ENCODE peak calls at places on chromosomes 2 and 18, in ten cellular contexts. C is foreskin fibroblast, P is endodermal cell, U is psoas muscle, K is fibroblast of the aortic adventitia, X is uterus, S is HFF-Myc, M is brain microvascular endothelial cell, H is H7, N is ascending aorta. O is an unnamed sample.

GRCh38 chr2:177393381-177393780 is 808 bp downstream of the AGPS start:
- DNase-seq in C (peak; percentile 22), P (peak; percentile 50), U (no peak), K (peak; percentile 28), X (no peak), S (no peak), M (peak; percentile 14), H (peak; percentile 10), N (no peak), O (peak; percentile 45)

GRCh38 chr2:178874529-178875240 is 67.5 kb upstream of the TTN start:
- DNase-seq in C (no peak), P (no peak), U (no peak), K (peak; percentile 66), X (no peak), S (no peak), M (no peak), H (no peak), N (no peak), O (no peak)

GRCh38 chr2:239819974-239820555 is 205.1 kb downstream of the NDUFA10 start:
- DNase-seq in C (no peak), P (peak; percentile 21), U (no peak), K (peak; percentile 1), X (no peak), S (no peak), M (peak; percentile 50), H (no peak), N (peak; percentile 64), O (no peak)

GRCh38 chr18:70329076-70329475 is 40.2 kb downstream of the SOCS6 start:
- DNase-seq in C (no peak), P (no peak), U (no peak), K (peak; percentile 45), X (no peak), S (no peak), M (no peak), H (no peak), N (no peak), O (no peak)

GRCh38 chr2:40435426-40436092 is 16.3 kb downstream of the SLC8A1 start:
- DNase-seq in C (no peak), P (no peak), U (no peak), K (no peak), X (no peak), S (no peak), M (no peak), H (no peak), N (no peak), O (no peak)

GRCh38 chr18:42578781-42579180 is 536.7 kb downstream of the RIT2 start:
- DNase-seq in C (no peak), P (no peak), U (no peak), K (peak; percentile 78), X (no peak), S (no peak), M (peak; percentile 22), H (no peak), N (no peak), O (no peak)

GRCh38 chr2:190511104-190511503 is 23.4 kb downstream of the NEMP2 start:
- DNase-seq in C (peak; percentile 65), P (no peak), U (no peak), K (peak; percentile 74), X (no peak), S (no peak), M (no peak), H (no peak), N (no peak), O (no peak)

GRCh38 chr2:60530228-60530627 is 23.2 kb downstream of the BCL11A start:
- DNase-seq in C (no peak), P (no peak), U (no peak), K (no peak), X (no peak), S (no peak), M (no peak), H (no peak), N (no peak), O (peak; percentile 78)

GRCh38 chr2:204505946-204506345 is 39.3 kb upstream of the PARD3B start:
- DNase-seq in C (peak; percentile 75), P (no peak), U (no peak), K (peak; percentile 75), X (no peak), S (no peak), M (peak; percentile 58), H (no peak), N (no peak), O (no peak)

GRCh38 chr2:190443778-190444481 is 35.8 kb downstream of the MFSD6 start:
- DNase-seq in C (peak; percentile 68), P (no peak), U (no peak), K (peak; percentile 69), X (no peak), S (no peak), M (no peak), H (no peak), N (no peak), O (peak; percentile 50)

GRCh38 chr18:63831080-63831788 is 56.0 kb downstream of the SERPINB7 start:
- DNase-seq in C (peak; percentile 51), P (no peak), U (no peak), K (no peak), X (no peak), S (no peak), M (peak; percentile 75), H (no peak), N (no peak), O (no peak)

GRCh38 chr2:182868423-182868822 is 2.0 kb upstream of the FRZB start:
- DNase-seq in C (no peak), P (no peak), U (no peak), K (no peak), X (no peak), S (no peak), M (no peak), H (no peak), N (no peak), O (peak; percentile 35)

GRCh38 chr2:37366773-37367172 is 22.3 kb downstream of the QPCT start:
- DNase-seq in C (no peak), P (peak; percentile 30), U (no peak), K (no peak), X (no peak), S (no peak), M (no peak), H (no peak), N (no peak), O (no peak)

DNA sequence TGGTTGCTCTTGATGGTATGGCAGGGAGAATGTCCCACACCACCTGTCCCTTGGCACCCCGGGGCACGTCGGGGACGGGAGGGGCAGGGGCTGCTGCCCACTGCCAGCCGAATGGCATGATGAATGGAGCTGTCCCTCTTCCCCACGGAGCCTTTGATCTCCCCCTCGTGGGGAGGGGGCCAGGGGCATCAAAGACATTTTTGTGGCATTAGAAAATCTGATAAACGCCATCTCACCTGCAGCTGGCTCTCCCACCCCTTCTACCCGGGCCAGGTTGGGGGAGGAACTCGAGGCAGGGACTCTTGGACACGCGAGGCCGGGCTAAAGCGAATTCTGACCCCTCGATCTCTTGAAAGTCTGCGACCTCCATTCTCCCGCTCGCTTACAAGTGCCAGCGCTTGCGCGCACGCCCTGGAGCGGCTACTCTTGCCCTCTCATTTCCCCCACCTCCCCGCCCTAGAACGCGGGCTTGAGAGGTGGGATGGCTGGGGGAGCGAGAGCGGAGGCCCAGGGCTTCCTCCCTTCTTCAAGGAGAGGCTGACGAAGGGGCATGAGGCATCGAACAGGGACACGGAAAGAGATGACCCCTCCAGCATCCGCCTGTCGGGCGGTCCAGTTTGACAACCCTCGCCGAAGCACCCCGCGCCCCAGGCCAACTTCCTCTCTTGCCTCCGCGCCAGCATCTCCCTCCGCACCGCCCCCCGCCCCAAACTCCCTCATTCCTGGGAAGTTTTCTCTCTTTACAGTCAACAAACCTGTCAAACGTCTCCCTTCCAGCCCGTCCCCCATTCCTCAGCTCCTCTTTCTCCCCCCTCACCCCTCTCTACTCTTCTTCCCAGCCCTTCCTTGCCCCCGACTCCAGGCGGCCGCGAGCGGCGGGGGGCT is 692 bp upstream of the WNT6 start:
- DNase-seq in C (no peak), P (peak; percentile 81), U (peak; percentile 42), K (no peak), X (no peak), S (no peak), M (no peak), H (peak; percentile 74), N (no peak), O (no peak)
- H3K4me3 ChIP-seq in C (no peak overlapping the region), P (no peak overlapping the region), U (peak overlapping the region; percentile 52), K (no peak overlapping the region), X (peak overlapping the region; percentile 32), S (no peak overlapping the region), M (no peak overlapping the region), H (peak overlapping the region; percentile 7), N (peak overlapping the region; percentile 45), O (no peak overlapping the region)

GRCh38 chr2:12787891-12788783 is 71.4 kb downstream of the TRIB2 start:
- DNase-seq in C (peak; percentile 92), P (no peak), U (no peak), K (peak; percentile 98), X (peak; percentile 27), S (peak; percentile 89), M (peak; percentile 64), H (no peak), N (no peak), O (no peak)
- H3K4me3 ChIP-seq in C (no peak overlapping the region), P (no peak overlapping the region), U (no peak overlapping the region), K (peak overlapping the region; percentile 42), X (no peak overlapping the region), S (no peak overlapping the region), M (peak overlapping the region; percentile 26), H (no peak overlapping the region), N (no peak overlapping the region), O (no peak overlapping the region)

DNA sequence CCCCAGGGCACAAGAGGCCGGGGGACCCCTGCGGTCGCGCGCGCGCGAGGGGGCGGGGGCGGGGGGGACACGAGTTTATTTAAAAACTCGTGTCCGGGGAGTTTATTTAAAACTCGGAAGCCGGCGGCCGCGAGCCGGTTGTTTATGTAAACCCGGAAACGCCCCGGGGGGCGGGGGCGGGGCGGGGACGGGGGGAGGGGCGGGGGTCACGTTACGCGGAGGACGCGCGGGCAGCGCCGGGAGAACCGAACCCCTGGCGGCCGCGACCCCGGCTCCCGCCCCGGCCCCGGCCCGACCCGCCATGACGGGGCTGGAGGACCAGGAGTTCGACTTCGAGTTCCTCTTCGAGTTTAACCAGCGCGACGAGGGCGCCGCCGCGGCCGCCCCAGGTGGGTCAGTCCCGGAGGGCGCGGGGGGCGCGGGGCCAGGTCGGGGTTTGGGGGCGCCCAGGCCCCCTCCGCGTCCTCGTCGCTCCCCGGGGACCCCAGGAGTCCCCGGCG is 4.4 kb downstream of the NFATC1 start:
- DNase-seq in C (peak; percentile 61), P (peak; percentile 86), U (peak; percentile 82), K (peak; percentile 20), X (peak; percentile 67), S (no peak), M (no peak), H (peak; percentile 92), N (peak; percentile 84), O (peak; percentile 84)
- H3K4me3 ChIP-seq in C (peak overlapping the region; percentile 48), P (peak overlapping the region; percentile 74), U (peak overlapping the region; percentile 81), K (peak overlapping the region; percentile 67), X (peak overlapping the region; percentile 59), S (peak overlapping the region; percentile 47), M (peak overlapping the region; percentile 35), H (peak overlapping the region; percentile 68), N (peak overlapping the region; percentile 91), O (peak overlapping the region; percentile 36)

DNA sequence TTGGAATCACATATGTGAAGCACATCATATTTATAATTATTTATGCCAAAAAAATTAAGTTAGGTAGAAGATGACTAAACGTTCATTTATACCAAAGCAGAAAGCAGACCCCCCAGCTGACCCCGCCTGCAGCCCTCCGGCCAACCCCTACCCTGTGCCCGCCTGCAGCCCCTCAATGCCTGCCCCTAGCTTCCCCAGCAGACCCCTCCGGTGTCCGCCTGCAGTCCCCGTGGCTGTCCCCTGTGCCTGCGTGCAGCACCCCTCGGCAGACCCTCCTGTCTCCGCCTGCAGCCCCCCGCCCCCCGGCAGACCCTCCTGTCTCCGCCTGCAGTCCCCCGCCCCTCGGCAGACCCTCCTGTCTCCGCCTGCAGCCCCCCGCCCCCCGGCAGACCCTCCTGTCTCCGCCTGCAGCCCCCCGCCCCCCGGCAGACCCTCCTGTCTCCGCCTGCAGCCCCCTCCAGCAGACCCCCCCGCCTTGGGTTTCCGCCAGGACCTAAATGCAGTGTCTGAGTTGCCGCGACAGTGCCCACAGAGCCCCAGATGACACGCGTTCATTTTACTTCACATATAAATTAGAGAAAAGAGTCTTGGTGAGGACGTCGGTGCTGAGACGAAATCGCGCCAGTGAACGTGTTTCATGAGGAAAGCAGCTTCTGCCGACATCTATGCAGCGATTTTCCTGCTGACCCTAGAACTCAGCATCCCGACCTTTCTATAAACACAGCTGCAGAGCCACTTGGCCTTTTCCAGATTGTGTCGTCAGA is 136.4 kb downstream of the NFATC1 start:
- DNase-seq in C (no peak), P (no peak), U (peak; percentile 27), K (no peak), X (peak; percentile 12), S (no peak), M (no peak), H (no peak), N (no peak), O (peak; percentile 36)
- H3K4me3 ChIP-seq in C (no peak overlapping the region), P (no peak overlapping the region), U (no peak overlapping the region), K (no peak overlapping the region), X (no peak overlapping the region), S (no peak overlapping the region), M (no peak overlapping the region), H (no peak overlapping the region), N (no peak overlapping the region), O (no peak overlapping the region)